ENCODE peak calls at places on chromosomes 11 and 22, in seven cellular contexts. R, D, H, E, M, F and Y are unnamed samples.
A peak's percentile ranks its signal among the peaks of the same experiment; 100 is the strongest.

GRCh38 chr11:64224151-64224890 is 1.7 kb downstream of the TRPT1 start:
- DNase-seq in M (no peak), D (no peak), R (no peak), E (no peak), F (no peak), H (no peak), Y (no peak)

GRCh38 chr11:62707277-62707771 is at the start of the genes BSCL2 and GNG3:
- DNase-seq in H (no peak), M (no peak), F (no peak), D (no peak), R (no peak), E (no peak), Y (no peak)

GRCh38 chr11:119754199-119754598 is 25.2 kb upstream of the NECTIN1 start:
- DNase-seq in F (no peak), E (no peak), R (no peak), H (no peak), D (no peak), M (no peak), Y (no peak)

GRCh38 chr11:57778318-57779037 is 16.9 kb downstream of the CTNND1 start:
- DNase-seq in H (peak; percentile 99), R (peak; percentile 64), F (peak; percentile 97), E (peak; percentile 91), M (peak; percentile 92), D (peak; percentile 95), Y (peak; percentile 94)

GRCh38 chr22:25979968-25980367 is 189.3 kb upstream of the SEZ6L start:
- DNase-seq in H (no peak), E (no peak), M (no peak), F (no peak), D (no peak), R (no peak), Y (no peak)

GRCh38 chr11:6608726-6609501 is 3.1 kb downstream of the TAF10 start:
- DNase-seq in H (no peak), E (no peak), F (peak; percentile 53), R (no peak), D (no peak), M (peak; percentile 26), Y (peak; percentile 53)

GRCh38 chr11:12800032-12800671 is 125.9 kb downstream of the TEAD1 start:
- DNase-seq in D (peak; percentile 75), M (peak; percentile 42), H (no peak), F (no peak), R (no peak), E (no peak), Y (no peak)

GRCh38 chr22:44246615-44247326 is 66.0 kb downstream of the SHISAL1 start:
- DNase-seq in R (no peak), D (no peak), F (peak; percentile 38), E (no peak), M (peak; percentile 18), H (no peak), Y (peak; percentile 46)

GRCh38 chr11:30960387-30960992 is 374.3 kb upstream of the MPPED2 start:
- DNase-seq in E (no peak), D (peak; percentile 2), M (no peak), H (peak; percentile 62), F (no peak), R (no peak), Y (no peak)

GRCh38 chr11:116547571-116547970 is 225.2 kb downstream of the BUD13 start:
- DNase-seq in H (no peak), D (no peak), E (no peak), R (no peak), M (no peak), F (no peak), Y (no peak)

GRCh38 chr11:112318661-112319060 is 58.0 kb upstream of the PLET1 start:
- DNase-seq in D (no peak), M (no peak), E (no peak), F (no peak), H (no peak), R (no peak), Y (no peak)

GRCh38 chr22:31876156-31877035 is 67.9 kb upstream of the YWHAH start:
- DNase-seq in D (peak; percentile 67), F (no peak), E (no peak), M (no peak), H (peak; percentile 79), R (no peak), Y (no peak)

DNA sequence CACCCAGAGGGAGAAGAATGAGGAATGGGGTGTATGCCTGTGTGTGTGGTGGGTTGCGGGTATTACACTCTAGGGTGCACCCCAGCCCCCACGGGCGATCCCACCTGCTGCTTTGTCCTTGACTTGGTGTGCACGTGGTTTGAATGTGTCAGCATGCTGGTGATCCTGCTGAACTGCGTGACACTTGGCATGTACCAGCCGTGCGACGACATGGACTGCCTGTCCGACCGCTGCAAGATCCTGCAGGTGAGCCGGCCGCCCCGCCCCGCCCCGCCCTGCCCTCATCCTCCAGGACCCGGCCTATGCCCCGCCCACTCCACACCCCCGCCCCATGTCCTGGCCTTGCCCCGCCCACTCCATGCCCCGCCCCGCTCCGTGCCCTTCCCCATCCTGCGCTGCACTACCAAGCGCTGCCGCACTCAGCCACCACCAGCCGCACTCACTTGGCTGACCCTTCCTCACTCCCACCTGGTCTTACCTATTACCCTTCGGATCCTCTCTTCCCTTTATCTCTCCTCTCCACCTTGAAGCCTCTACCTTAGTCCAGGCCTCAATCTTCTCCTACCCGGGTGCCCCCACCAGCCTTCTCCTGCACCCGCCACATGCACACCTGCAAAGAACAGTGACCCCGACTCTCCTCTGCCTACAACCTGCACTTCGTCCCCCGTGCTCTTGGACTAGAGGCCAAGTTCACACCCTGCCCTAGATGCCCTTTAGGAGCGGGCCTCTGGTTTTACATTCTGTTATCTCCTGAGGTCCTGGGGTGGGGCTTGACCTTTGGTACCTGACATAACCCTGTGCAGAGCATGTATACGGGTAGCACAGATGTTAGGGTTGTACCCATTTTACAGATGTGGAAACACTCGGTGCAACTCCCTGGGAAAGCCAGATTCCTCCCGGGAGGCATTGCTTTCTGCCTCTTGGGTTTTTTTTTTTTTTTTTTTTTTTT is 27.7 kb downstream of the CACNA1I start:
- DNase-seq in E (peak; percentile 76), R (no peak), M (peak; percentile 56), D (peak; percentile 16), F (no peak), H (no peak), Y (no peak)
- TF ChIP-seq CTCF in E (no peak), R (no peak), M (no peak), D (no peak), F (no peak), H (no peak), Y (no peak)

GRCh38 chr22:20981787-20982562 is at the start of gene LZTR1:
- DNase-seq in M (peak; percentile 78), R (no peak), F (peak; percentile 81), H (peak; percentile 84), E (peak; percentile 91), D (peak; percentile 96), Y (peak; percentile 92)
- TF ChIP-seq CTCF in M (peak; percentile 27), R (peak; percentile 44), F (peak; percentile 82), H (peak; percentile 55), E (peak; percentile 58), D (peak; percentile 62), Y (peak; percentile 60)

GRCh38 chr22:30866811-30867271 is 101.7 kb downstream of the MORC2 start:
- DNase-seq in R (no peak), D (no peak), M (no peak), F (no peak), E (peak; percentile 24), H (no peak), Y (no peak)
- TF ChIP-seq CTCF in R (no peak), D (peak; percentile 15), M (no peak), F (no peak), E (no peak), H (no peak), Y (no peak)

GRCh38 chr22:17402304-17402703 is 33.0 kb downstream of the CECR2 start:
- DNase-seq in R (no peak), M (no peak), H (no peak), F (no peak), E (no peak), D (no peak), Y (no peak)
- TF ChIP-seq CTCF in R (no peak), M (no peak), H (no peak), F (no peak), E (no peak), D (no peak), Y (no peak)

DNA sequence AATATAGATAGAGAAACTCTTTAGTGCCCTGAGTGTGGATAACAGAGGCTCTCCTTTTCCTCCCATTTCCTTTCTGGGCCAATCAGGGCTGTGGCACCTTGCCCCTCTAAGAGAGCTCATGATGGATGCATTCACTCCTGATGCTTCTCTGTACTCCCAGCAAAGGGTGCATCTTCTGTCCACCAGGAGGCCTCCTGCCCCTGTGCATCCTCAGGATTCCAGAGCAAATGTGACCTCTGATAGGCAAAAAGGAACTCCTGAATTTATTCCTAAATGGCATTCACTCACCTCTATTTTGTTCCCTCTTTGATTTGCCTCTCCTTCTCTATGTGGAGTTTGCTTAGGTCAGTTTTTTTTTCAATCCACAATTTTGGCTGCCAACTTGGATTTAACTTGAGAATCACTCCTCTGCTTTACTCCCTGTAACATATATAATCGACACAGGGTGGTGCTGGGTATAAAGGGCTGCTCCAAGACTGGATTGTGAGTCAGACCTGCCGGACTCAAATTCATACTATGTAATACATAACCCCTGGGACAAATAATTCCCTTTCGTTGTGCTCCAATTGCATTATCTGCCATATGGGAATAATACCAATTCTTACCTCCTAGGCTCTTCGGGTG is 1.1 kb upstream of the MRGPRX4 start:
- DNase-seq in D (peak; percentile 59), M (no peak), H (peak; percentile 33), E (no peak), F (no peak), R (no peak), Y (no peak)
- TF ChIP-seq CTCF in D (peak; percentile 58), M (no peak), H (peak; percentile 72), E (peak; percentile 41), F (peak; percentile 14), R (no peak), Y (peak; percentile 72)